ENCODE peak calls at places on chromosomes 4 and X, in nine cellular contexts. Q, J, K, C, M, Y, O, N and Z are unnamed samples.

GRCh38 chr4:100165809-100166208 is 24.5 kb downstream of the DDIT4L start:
- DNase-seq in Q (no peak), J (no peak), K (no peak), C (no peak), M (no peak), Y (no peak), O (no peak), N (no peak), Z (peak)

GRCh38 chrX:125757794-125758564 is 408.1 kb downstream of the DCAF12L2 start:
- DNase-seq in Q (peak), J (no peak), K (no peak), C (no peak), M (no peak), Y (no peak), O (no peak), N (no peak), Z (no peak)

GRCh38 chr4:92305878-92306520 is 2.2 kb downstream of the GRID2 start:
- DNase-seq in Q (no peak), J (peak), K (peak), C (no peak), M (no peak), Y (no peak), O (no peak), N (no peak), Z (no peak)

GRCh38 chrX:130125090-130125489 is 14.8 kb upstream of the ELF4 start:
- DNase-seq in Q (peak), J (no peak), K (no peak), C (peak), M (no peak), Y (no peak), O (no peak), N (no peak), Z (no peak)

GRCh38 chr4:126364290-126364978 is 1049.7 kb downstream of the FAT4 start:
- DNase-seq in Q (no peak), J (no peak), K (no peak), C (peak), M (no peak), Y (no peak), O (no peak), N (no peak), Z (no peak)

GRCh38 chr4:58749206-58749605 is 1639.0 kb upstream of the IGFBP7 start:
- DNase-seq in Q (no peak), J (no peak), K (no peak), C (no peak), M (no peak), Y (no peak), O (no peak), N (no peak), Z (no peak)

GRCh38 chr4:26885912-26886274 is 25.3 kb downstream of the STIM2 start:
- DNase-seq in Q (no peak), J (no peak), K (no peak), C (no peak), M (no peak), Y (peak), O (peak), N (peak), Z (no peak)

GRCh38 chr4:1236103-1236641 is 12.8 kb downstream of the CTBP1 start:
- DNase-seq in Q (peak), J (no peak), K (no peak), C (no peak), M (no peak), Y (no peak), O (no peak), N (no peak), Z (no peak)

GRCh38 chr4:126735294-126736132 is 897.2 kb upstream of the INTU start:
- DNase-seq in Q (no peak), J (no peak), K (no peak), C (no peak), M (no peak), Y (no peak), O (no peak), N (no peak), Z (no peak)

GRCh38 chr4:40409835-40410234 is 74.7 kb downstream of the CHRNA9 start:
- DNase-seq in Q (no peak), J (no peak), K (no peak), C (peak), M (peak), Y (no peak), O (no peak), N (no peak), Z (peak)

GRCh38 chr4:186659936-186660335 is 63.7 kb downstream of the FAT1 start:
- DNase-seq in Q (no peak), J (no peak), K (no peak), C (no peak), M (no peak), Y (no peak), O (no peak), N (no peak), Z (no peak)

GRCh38 chr4:16794816-16795445 is 103.5 kb downstream of the LDB2 start:
- DNase-seq in Q (peak), J (peak), K (peak), C (peak), M (peak), Y (no peak), O (no peak), N (peak), Z (no peak)

GRCh38 chr4:80307183-80307735 is 28.3 kb upstream of the CFAP299 start:
- DNase-seq in Q (no peak), J (no peak), K (no peak), C (peak), M (peak), Y (no peak), O (no peak), N (no peak), Z (no peak)

GRCh38 chr4:37130465-37130864 is 114.1 kb upstream of the NWD2 start:
- DNase-seq in Q (no peak), J (no peak), K (no peak), C (no peak), M (no peak), Y (no peak), O (no peak), N (no peak), Z (no peak)

GRCh38 chr4:99179626-99180025 is 35.5 kb upstream of the ADH4 start:
- DNase-seq in Q (no peak), J (no peak), K (no peak), C (peak), M (no peak), Y (no peak), O (no peak), N (no peak), Z (no peak)

GRCh38 chr4:160685729-160686128 is 1478.1 kb downstream of the FSTL5 start:
- DNase-seq in Q (no peak), J (no peak), K (no peak), C (no peak), M (no peak), Y (no peak), O (no peak), N (no peak), Z (no peak)

GRCh38 chrX:65522739-65523372 is 11.7 kb downstream of the LAS1L start:
- DNase-seq in Q (no peak), J (no peak), K (no peak), C (peak), M (peak), Y (no peak), O (no peak), N (no peak), Z (no peak)

GRCh38 chr4:166143227-166143626 is 270.2 kb downstream of the TLL1 start:
- DNase-seq in Q (no peak), J (no peak), K (no peak), C (peak), M (peak), Y (no peak), O (no peak), N (no peak), Z (peak)

GRCh38 chr4:164904941-164905340 is 28.0 kb downstream of the APELA start:
- DNase-seq in Q (no peak), J (no peak), K (no peak), C (no peak), M (no peak), Y (no peak), O (no peak), N (no peak), Z (no peak)

GRCh38 chr4:143287571-143287923 is 49.1 kb upstream of the GAB1 start:
- DNase-seq in Q (no peak), J (no peak), K (no peak), C (peak), M (no peak), Y (no peak), O (no peak), N (no peak), Z (no peak)

GRCh38 chr4:106208481-106209460 is 107.2 kb downstream of the TBCK start:
- DNase-seq in Q (no peak), J (no peak), K (no peak), C (no peak), M (no peak), Y (no peak), O (no peak), N (no peak), Z (no peak)

GRCh38 chr4:1365271-1366178 is 18.5 kb downstream of the UVSSA start:
- DNase-seq in Q (peak), J (no peak), K (no peak), C (no peak), M (no peak), Y (no peak), O (no peak), N (no peak), Z (no peak)

GRCh38 chr4:152870605-152871004 is 65.5 kb upstream of the FHDC1 start:
- DNase-seq in Q (no peak), J (no peak), K (no peak), C (no peak), M (no peak), Y (no peak), O (no peak), N (no peak), Z (no peak)

GRCh38 chr4:73815145-73815544 is 21.3 kb upstream of the CXCL6 start:
- DNase-seq in Q (no peak), J (no peak), K (no peak), C (peak), M (peak), Y (no peak), O (no peak), N (no peak), Z (no peak)

GRCh38 chr4:177246636-177247584 is 62.8 kb upstream of the NEIL3 start:
- DNase-seq in Q (no peak), J (no peak), K (no peak), C (peak), M (no peak), Y (no peak), O (no peak), N (no peak), Z (no peak)

GRCh38 chr4:145423017-145423708 is 58.5 kb upstream of the SMAD1 start:
- DNase-seq in Q (no peak), J (no peak), K (no peak), C (no peak), M (no peak), Y (no peak), O (no peak), N (no peak), Z (no peak)

GRCh38 chrX:115949900-115950822 is 220.4 kb upstream of the AGTR2 start:
- DNase-seq in Q (no peak), J (peak), K (peak), C (no peak), M (no peak), Y (no peak), O (peak), N (no peak), Z (no peak)

GRCh38 chr4:137417676-137418075 is 114.6 kb downstream of the PCDH18 start:
- DNase-seq in Q (no peak), J (no peak), K (no peak), C (peak), M (no peak), Y (no peak), O (no peak), N (no peak), Z (no peak)

GRCh38 chr4:16413794-16414555 is 187.7 kb upstream of the TAPT1 start:
- DNase-seq in Q (no peak), J (no peak), K (no peak), C (no peak), M (no peak), Y (no peak), O (no peak), N (no peak), Z (no peak)

GRCh38 chr4:6777636-6778281 is 4.8 kb upstream of the KIAA0232 start:
- DNase-seq in Q (no peak), J (no peak), K (no peak), C (no peak), M (no peak), Y (no peak), O (no peak), N (no peak), Z (no peak)

GRCh38 chr4:101621120-101621519 is 169.4 kb upstream of the BANK1 start:
- DNase-seq in Q (no peak), J (no peak), K (no peak), C (peak), M (peak), Y (no peak), O (no peak), N (no peak), Z (peak)

GRCh38 chr4:126977306-126977705 is 655.5 kb upstream of the INTU start:
- DNase-seq in Q (peak), J (no peak), K (no peak), C (no peak), M (no peak), Y (no peak), O (no peak), N (no peak), Z (no peak)

GRCh38 chr4:40550900-40551546 is 78.6 kb downstream of the RBM47 start:
- DNase-seq in Q (no peak), J (no peak), K (no peak), C (peak), M (peak), Y (no peak), O (peak), N (peak), Z (no peak)

GRCh38 chrX:1385251-1385794 is 6.6 kb downstream of the SLC25A6 start:
- DNase-seq in Q (no peak), J (no peak), K (no peak), C (no peak), M (no peak), Y (no peak), O (no peak), N (no peak), Z (no peak)

GRCh38 chr4:147418206-147418605 is 62.7 kb upstream of the EDNRA start:
- DNase-seq in Q (no peak), J (no peak), K (no peak), C (no peak), M (no peak), Y (no peak), O (no peak), N (no peak), Z (no peak)

GRCh38 chrX:71637848-71638247 is 19.5 kb upstream of the CXCR3 start:
- DNase-seq in Q (no peak), J (no peak), K (no peak), C (peak), M (no peak), Y (no peak), O (no peak), N (no peak), Z (no peak)

GRCh38 chrX:119790977-119791436 is 423 bp downstream of the RPL39 start:
- DNase-seq in Q (no peak), J (peak), K (peak), C (peak), M (no peak), Y (peak), O (peak), N (no peak), Z (peak)